ENCODE peak calls at places on chromosomes 1 and 21, in five cellular contexts. One of them, this sample, is unnamed. For H3K4me1, the result is how much of the 10 kb centered on the place peaks cover.

GRCh38 chr1:200479816-200480215 is 70.0 kb upstream of the ZNF281 start:
- DNase-seq in adrenal gland: no peak
- DNase-seq in right cardiac atrium: no peak
- DNase-seq in left lung: no peak
- DNase-seq in uterus: no peak
- DNase-seq in this sample: no peak

GRCh38 chr1:116763787-116764465 is 9.7 kb downstream of the CD2 start:
- DNase-seq in adrenal gland: no peak
- DNase-seq in right cardiac atrium: no peak
- DNase-seq in left lung: no peak
- DNase-seq in uterus: no peak
- DNase-seq in this sample: peak

GRCh38 chr21:36716387-36716786 is 17.5 kb downstream of the SIM2 start:
- DNase-seq in adrenal gland: no peak
- DNase-seq in right cardiac atrium: no peak
- DNase-seq in left lung: no peak
- DNase-seq in uterus: no peak
- DNase-seq in this sample: no peak

GRCh38 chr1:115648717-115649691 is 7.2 kb downstream of the VANGL1 start:
- DNase-seq in adrenal gland: no peak
- DNase-seq in right cardiac atrium: no peak
- DNase-seq in left lung: no peak
- DNase-seq in uterus: no peak
- DNase-seq in this sample: no peak

GRCh38 chr1:76799700-76800099 is 67.6 kb upstream of the ST6GALNAC5 start:
- DNase-seq in adrenal gland: no peak
- DNase-seq in right cardiac atrium: no peak
- DNase-seq in left lung: no peak
- DNase-seq in uterus: no peak
- DNase-seq in this sample: no peak

GRCh38 chr1:44678626-44679025 is 4.1 kb downstream of the ARMH1 start:
- DNase-seq in adrenal gland: no peak
- DNase-seq in right cardiac atrium: no peak
- DNase-seq in left lung: peak
- DNase-seq in uterus: no peak
- DNase-seq in this sample: no peak

GRCh38 chr1:93021539-93022134 is 57.4 kb upstream of the MTF2 start:
- DNase-seq in adrenal gland: no peak
- DNase-seq in right cardiac atrium: no peak
- DNase-seq in left lung: no peak
- DNase-seq in uterus: no peak
- DNase-seq in this sample: peak

GRCh38 chr1:244778356-244778755 is 57.1 kb upstream of the COX20 start:
- DNase-seq in adrenal gland: no peak
- DNase-seq in right cardiac atrium: no peak
- DNase-seq in left lung: no peak
- DNase-seq in uterus: no peak
- DNase-seq in this sample: no peak

GRCh38 chr1:158153179-158153578 is 27.5 kb upstream of the CD1D start:
- DNase-seq in adrenal gland: no peak
- DNase-seq in right cardiac atrium: no peak
- DNase-seq in left lung: no peak
- DNase-seq in uterus: no peak
- DNase-seq in this sample: no peak

GRCh38 chr1:199273837-199274379 is 635.1 kb downstream of the PTPRC start:
- DNase-seq in adrenal gland: no peak
- DNase-seq in right cardiac atrium: no peak
- DNase-seq in left lung: no peak
- DNase-seq in uterus: no peak
- DNase-seq in this sample: no peak

GRCh38 chr1:8702121-8702520 is 115.3 kb downstream of the RERE start:
- DNase-seq in adrenal gland: no peak
- DNase-seq in right cardiac atrium: no peak
- DNase-seq in left lung: peak
- DNase-seq in uterus: no peak
- DNase-seq in this sample: peak

GRCh38 chr1:48047116-48047515 is 49.9 kb upstream of the TRABD2B start:
- DNase-seq in adrenal gland: no peak
- DNase-seq in right cardiac atrium: no peak
- DNase-seq in left lung: no peak
- DNase-seq in uterus: no peak
- DNase-seq in this sample: no peak

GRCh38 chr1:89454845-89455521 is 69.6 kb upstream of the LRRC8B start:
- DNase-seq in adrenal gland: peak
- DNase-seq in right cardiac atrium: no peak
- DNase-seq in left lung: no peak
- DNase-seq in uterus: peak
- DNase-seq in this sample: peak

GRCh38 chr1:237042892-237043576 is 1.1 kb downstream of the RYR2 start:
- DNase-seq in adrenal gland: no peak
- DNase-seq in right cardiac atrium: peak
- DNase-seq in left lung: no peak
- DNase-seq in uterus: no peak
- DNase-seq in this sample: no peak

GRCh38 chr1:188386161-188386560 is 1557.4 kb downstream of the PLA2G4A start:
- DNase-seq in adrenal gland: no peak
- DNase-seq in right cardiac atrium: no peak
- DNase-seq in left lung: no peak
- DNase-seq in uterus: no peak
- DNase-seq in this sample: no peak

GRCh38 chr1:38938722-38939260 is 2.8 kb downstream of the RHBDL2 start:
- DNase-seq in adrenal gland: no peak
- DNase-seq in right cardiac atrium: no peak
- DNase-seq in left lung: no peak
- DNase-seq in uterus: no peak
- DNase-seq in this sample: no peak

GRCh38 chr1:112575154-112575804 is 43.7 kb downstream of the ST7L start:
- DNase-seq in adrenal gland: peak
- DNase-seq in right cardiac atrium: no peak
- DNase-seq in left lung: no peak
- DNase-seq in uterus: no peak
- DNase-seq in this sample: no peak

GRCh38 chr1:61441723-61442262 is 283.1 kb downstream of the TM2D1 start:
- DNase-seq in adrenal gland: no peak
- DNase-seq in right cardiac atrium: peak
- DNase-seq in left lung: no peak
- DNase-seq in uterus: peak
- DNase-seq in this sample: no peak

GRCh38 chr1:243490748-243491686 is 235.2 kb downstream of the SDCCAG8 start:
- DNase-seq in adrenal gland: no peak
- DNase-seq in right cardiac atrium: no peak
- DNase-seq in left lung: no peak
- DNase-seq in uterus: no peak
- DNase-seq in this sample: no peak

GRCh38 chr1:110083453-110084225 is 13.2 kb upstream of the ALX3 start:
- DNase-seq in adrenal gland: no peak
- DNase-seq in right cardiac atrium: peak
- DNase-seq in left lung: no peak
- DNase-seq in uterus: no peak
- DNase-seq in this sample: no peak

GRCh38 chr1:207239874-207240273 is 81.6 kb upstream of the CD55 start:
- DNase-seq in adrenal gland: no peak
- DNase-seq in right cardiac atrium: no peak
- DNase-seq in left lung: no peak
- DNase-seq in uterus: no peak
- DNase-seq in this sample: no peak

GRCh38 chr1:190277116-190277515 is 200.5 kb downstream of the BRINP3 start:
- DNase-seq in adrenal gland: no peak
- DNase-seq in right cardiac atrium: no peak
- DNase-seq in left lung: no peak
- DNase-seq in uterus: no peak
- DNase-seq in this sample: no peak

GRCh38 chr1:183633676-183634343 is 1.8 kb downstream of the ARPC5 start:
- DNase-seq in adrenal gland: no peak
- DNase-seq in right cardiac atrium: no peak
- DNase-seq in left lung: no peak
- DNase-seq in uterus: no peak
- DNase-seq in this sample: no peak

GRCh38 chr21:45850181-45850580 is 131.4 kb upstream of the COL6A1 start:
- DNase-seq in adrenal gland: no peak
- DNase-seq in right cardiac atrium: no peak
- DNase-seq in left lung: no peak
- DNase-seq in uterus: no peak
- DNase-seq in this sample: no peak

GRCh38 chr1:2232255-2232915 is 4.3 kb downstream of the SKI start:
- DNase-seq in adrenal gland: no peak
- DNase-seq in right cardiac atrium: no peak
- DNase-seq in left lung: no peak
- DNase-seq in uterus: no peak
- DNase-seq in this sample: peak
- H3K4me1 ChIP-seq in adrenal gland: half or more
- H3K4me1 ChIP-seq in right cardiac atrium: under half
- H3K4me1 ChIP-seq in left lung: half or more
- H3K4me1 ChIP-seq in uterus: under half
- H3K4me1 ChIP-seq in this sample: half or more

GRCh38 chr1:239711768-239712167 is 325.4 kb downstream of the CHRM3 start:
- DNase-seq in adrenal gland: no peak
- DNase-seq in right cardiac atrium: no peak
- DNase-seq in left lung: no peak
- DNase-seq in uterus: no peak
- DNase-seq in this sample: no peak
- H3K4me1 ChIP-seq in adrenal gland: under half
- H3K4me1 ChIP-seq in right cardiac atrium: under half
- H3K4me1 ChIP-seq in left lung: under half
- H3K4me1 ChIP-seq in uterus: under half
- H3K4me1 ChIP-seq in this sample: under half

GRCh38 chr1:2251786-2252185 is 23.7 kb downstream of the SKI start:
- DNase-seq in adrenal gland: no peak
- DNase-seq in right cardiac atrium: peak
- DNase-seq in left lung: no peak
- DNase-seq in uterus: no peak
- DNase-seq in this sample: peak

GRCh38 chr1:2250721-2251281 is 22.7 kb downstream of the SKI start:
- DNase-seq in adrenal gland: no peak
- DNase-seq in right cardiac atrium: peak
- DNase-seq in left lung: no peak
- DNase-seq in uterus: no peak
- DNase-seq in this sample: no peak

GRCh38 chr1:2252423-2252822 is 24.3 kb downstream of the SKI start:
- DNase-seq in adrenal gland: no peak
- DNase-seq in right cardiac atrium: peak
- DNase-seq in left lung: no peak
- DNase-seq in uterus: no peak
- DNase-seq in this sample: no peak

GRCh38 chr1:2249559-2249906 is 21.4 kb downstream of the SKI start:
- DNase-seq in adrenal gland: no peak
- DNase-seq in right cardiac atrium: no peak
- DNase-seq in left lung: no peak
- DNase-seq in uterus: no peak
- DNase-seq in this sample: no peak

GRCh38 chr1:2251363-2251762 is 23.2 kb downstream of the SKI start:
- DNase-seq in adrenal gland: no peak
- DNase-seq in right cardiac atrium: peak
- DNase-seq in left lung: no peak
- DNase-seq in uterus: no peak
- DNase-seq in this sample: no peak
- H3K4me1 ChIP-seq in adrenal gland: half or more
- H3K4me1 ChIP-seq in right cardiac atrium: half or more
- H3K4me1 ChIP-seq in left lung: half or more
- H3K4me1 ChIP-seq in uterus: half or more
- H3K4me1 ChIP-seq in this sample: half or more

GRCh38 chr1:12067900-12068821 is 5.1 kb downstream of the TNFRSF8 start:
- DNase-seq in adrenal gland: no peak
- DNase-seq in right cardiac atrium: no peak
- DNase-seq in left lung: peak
- DNase-seq in uterus: peak
- DNase-seq in this sample: no peak

GRCh38 chr1:12063141-12064072 is at the start of gene TNFRSF8:
- DNase-seq in adrenal gland: no peak
- DNase-seq in right cardiac atrium: peak
- DNase-seq in left lung: no peak
- DNase-seq in uterus: no peak
- DNase-seq in this sample: no peak

GRCh38 chr1:12064073-12064969 is 1.2 kb downstream of the TNFRSF8 start:
- DNase-seq in adrenal gland: no peak
- DNase-seq in right cardiac atrium: peak
- DNase-seq in left lung: no peak
- DNase-seq in uterus: no peak
- DNase-seq in this sample: no peak

GRCh38 chr1:12069616-12070244 is 6.6 kb downstream of the TNFRSF8 start:
- DNase-seq in adrenal gland: no peak
- DNase-seq in right cardiac atrium: no peak
- DNase-seq in left lung: no peak
- DNase-seq in uterus: no peak
- DNase-seq in this sample: no peak

DNA sequence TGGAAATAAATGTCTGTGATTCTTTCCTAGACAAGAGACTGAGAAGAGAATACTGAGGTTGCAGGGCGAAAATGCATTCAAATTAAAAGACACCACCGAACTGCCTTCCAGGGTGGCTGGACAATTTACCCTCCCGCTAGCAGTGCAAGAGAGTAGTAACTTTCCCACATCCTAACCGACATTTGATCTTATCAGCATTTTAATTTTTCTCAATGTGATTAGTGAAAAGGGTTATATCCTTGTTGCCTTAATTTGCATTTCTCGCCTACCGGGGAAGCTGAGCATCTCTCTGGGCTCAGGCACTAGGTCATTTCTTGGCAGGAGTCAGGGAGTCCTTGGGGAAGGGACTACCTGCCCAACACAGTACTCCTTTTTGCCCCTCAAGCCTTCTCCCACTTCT is 2.8 kb downstream of the TNFRSF8 start:
- DNase-seq in adrenal gland: no peak
- DNase-seq in right cardiac atrium: no peak
- DNase-seq in left lung: no peak
- DNase-seq in uterus: no peak
- DNase-seq in this sample: no peak
- H3K4me1 ChIP-seq in adrenal gland: under half
- H3K4me1 ChIP-seq in right cardiac atrium: under half
- H3K4me1 ChIP-seq in left lung: under half
- H3K4me1 ChIP-seq in uterus: under half
- H3K4me1 ChIP-seq in this sample: under half

GRCh38 chr21:38955495-38955894 is 149.8 kb downstream of the ETS2 start:
- DNase-seq in adrenal gland: no peak
- DNase-seq in right cardiac atrium: peak
- DNase-seq in left lung: peak
- DNase-seq in uterus: no peak
- DNase-seq in this sample: peak
- H3K4me1 ChIP-seq in adrenal gland: under half
- H3K4me1 ChIP-seq in right cardiac atrium: under half
- H3K4me1 ChIP-seq in left lung: under half
- H3K4me1 ChIP-seq in uterus: under half
- H3K4me1 ChIP-seq in this sample: under half

This sample was measured in mucosa of descending colon.